ENCODE peak calls at places on chromosomes 16 and 17, in six cellular contexts. C is stimulated activated naive B cell treated with anti-CD40 and anti-IgM and Interleukin-4, amounts not matched to agents 10 μg/mL and 1 μg/mL and 100 μg/mL, for 72 hours; X is natural killer cell; N is left cardiac atrium; F is activated T-cell treated with anti-CD3 and anti-CD28 coated beads, Interleukin-2, amount 50 U/mL, for 72 hours; M is Right ventricle myocardium superior. V is an unnamed sample.

GRCh38 chr17:79841369-79842135 is 2.3 kb upstream of the CBX4 start:
- ATAC-seq in C (no peak), X (no peak), N (no peak), F (no peak), M (no peak), V (no peak)

GRCh38 chr16:8931864-8932263 is 31.8 kb downstream of the USP7 start:
- ATAC-seq in C (no peak), X (peak), N (no peak), F (no peak), M (peak), V (no peak)

GRCh38 chr17:1939979-1940809 is 84.9 kb downstream of the RTN4RL1 start:
- ATAC-seq in C (no peak), X (no peak), N (peak), F (no peak), M (peak), V (no peak)

GRCh38 chr17:55898195-55898594 is 147.3 kb downstream of the PCTP start:
- ATAC-seq in C (no peak), X (no peak), N (no peak), F (no peak), M (no peak), V (no peak)

GRCh38 chr16:80150978-80151705 is 389.7 kb upstream of the DYNLRB2 start:
- ATAC-seq in C (no peak), X (no peak), N (peak), F (no peak), M (peak), V (no peak)

GRCh38 chr17:64974750-64975317 is 55.6 kb upstream of the LRRC37A3 start:
- ATAC-seq in C (peak), X (no peak), N (no peak), F (no peak), M (no peak), V (no peak)

GRCh38 chr17:19360772-19361171 is 1.8 kb downstream of the B9D1 start:
- ATAC-seq in C (no peak), X (no peak), N (no peak), F (no peak), M (no peak), V (no peak)

GRCh38 chr16:11707679-11708197 is 34.9 kb downstream of the TXNDC11 start:
- ATAC-seq in C (no peak), X (no peak), N (no peak), F (no peak), M (no peak), V (no peak)

GRCh38 chr16:70419384-70420327 is 19.2 kb downstream of the ST3GAL2 start:
- ATAC-seq in C (no peak), X (no peak), N (no peak), F (no peak), M (no peak), V (peak)

GRCh38 chr17:12252442-12252841 is 231.8 kb downstream of the MAP2K4 start:
- ATAC-seq in C (no peak), X (no peak), N (peak), F (no peak), M (peak), V (no peak)

GRCh38 chr17:69246726-69247375 is 18.2 kb upstream of the ABCA10 start:
- ATAC-seq in C (peak), X (peak), N (no peak), F (no peak), M (peak), V (no peak)

GRCh38 chr16:69823831-69824563 is 61.9 kb downstream of the WWP2 start:
- ATAC-seq in C (peak), X (no peak), N (peak), F (no peak), M (peak), V (no peak)

GRCh38 chr16:27273670-27274522 is 5.3 kb upstream of the NSMCE1 start:
- ATAC-seq in C (peak), X (no peak), N (no peak), F (peak), M (no peak), V (peak)

GRCh38 chr17:49388290-49388640 is 26.2 kb upstream of the ZNF652 start:
- ATAC-seq in C (peak), X (peak), N (no peak), F (peak), M (no peak), V (peak)

GRCh38 chr16:87431926-87432325 is 39.8 kb downstream of the MAP1LC3B start:
- ATAC-seq in C (no peak), X (no peak), N (no peak), F (no peak), M (peak), V (no peak)

GRCh38 chr17:32575865-32576264 is 89.1 kb downstream of the CDK5R1 start:
- ATAC-seq in C (peak), X (no peak), N (no peak), F (peak), M (no peak), V (peak)

GRCh38 chr17:56979091-56979480 is 1.2 kb downstream of the SCPEP1 start:
- ATAC-seq in C (no peak), X (no peak), N (no peak), F (peak), M (no peak), V (peak)

GRCh38 chr16:58157239-58157638 is 28.1 kb upstream of the CFAP20 start:
- ATAC-seq in C (no peak), X (no peak), N (no peak), F (no peak), M (no peak), V (no peak)

GRCh38 chr17:20825539-20825938 is 217.3 kb downstream of the USP22 start:
- ATAC-seq in C (no peak), X (no peak), N (no peak), F (no peak), M (no peak), V (no peak)

GRCh38 chr17:48553190-48553547 is 8.3 kb upstream of the HOXB2 start:
- ATAC-seq in C (no peak), X (no peak), N (no peak), F (no peak), M (no peak), V (no peak)

GRCh38 chr16:11079657-11080187 is 135.4 kb downstream of the CLEC16A start:
- ATAC-seq in C (peak), X (no peak), N (no peak), F (peak), M (no peak), V (peak)

GRCh38 chr16:56872863-56873391 is 7.9 kb downstream of the SLC12A3 start:
- ATAC-seq in C (peak), X (no peak), N (no peak), F (no peak), M (peak), V (no peak)

GRCh38 chr16:66949472-66949871 is 11.6 kb upstream of the CES3 start:
- ATAC-seq in C (no peak), X (no peak), N (no peak), F (no peak), M (no peak), V (no peak)

V was measured in activated T-helper 17 cell treated with anti-CD3 and anti-CD28 coated beads, Interleukin-2, amount 50 U/mL, for 72 hours.